ENCODE peak calls at places on chromosome 6, in five cellular contexts. Z is H1, J is IMR-90, K is HepG2, P is K562. H is an unnamed sample.

GRCh38 chr6:138692978-138693909 is 80.3 kb upstream of the CCDC28A start:
- DNase-seq in Z (peak), J (peak), K (peak), P (peak), H (peak)

GRCh38 chr6:105482227-105482839 is 79.5 kb upstream of the PREP start:
- DNase-seq in Z (no peak), J (peak), K (no peak), P (no peak), H (no peak)

GRCh38 chr6:160972111-160972510 is 19.5 kb upstream of the MAP3K4 start:
- DNase-seq in Z (no peak), J (peak), K (no peak), P (no peak), H (no peak)

GRCh38 chr6:322205-322930 is 30.1 kb downstream of the DUSP22 start:
- DNase-seq in Z (no peak), J (no peak), K (no peak), P (peak), H (no peak)

GRCh38 chr6:16669227-16669626 is 92.0 kb downstream of the ATXN1 start:
- DNase-seq in Z (no peak), J (peak), K (peak), P (no peak), H (peak)

GRCh38 chr6:2556761-2557160 is 194.0 kb downstream of the MYLK4 start:
- DNase-seq in Z (no peak), J (no peak), K (no peak), P (no peak), H (no peak)

GRCh38 chr6:35786810-35787209 is 6.0 kb downstream of the CLPSL1 start:
- DNase-seq in Z (no peak), J (no peak), K (no peak), P (no peak), H (no peak)

GRCh38 chr6:133594551-133594950 is 294.4 kb upstream of the TCF21 start:
- DNase-seq in Z (no peak), J (peak), K (no peak), P (no peak), H (no peak)

GRCh38 chr6:104010897-104011296 is 848.8 kb downstream of the HACE1 start:
- DNase-seq in Z (no peak), J (no peak), K (no peak), P (no peak), H (no peak)

GRCh38 chr6:138036955-138037592 is 70.1 kb downstream of the PERP start:
- DNase-seq in Z (no peak), J (peak), K (no peak), P (no peak), H (no peak)

GRCh38 chr6:120965814-120966213 is 368.5 kb downstream of the TBC1D32 start:
- DNase-seq in Z (no peak), J (no peak), K (no peak), P (no peak), H (no peak)

GRCh38 chr6:2589171-2589661 is 161.5 kb downstream of the MYLK4 start:
- DNase-seq in Z (no peak), J (no peak), K (peak), P (no peak), H (no peak)

GRCh38 chr6:11586574-11586973 is 49.0 kb downstream of the TMEM170B start:
- DNase-seq in Z (no peak), J (peak), K (no peak), P (no peak), H (no peak)

GRCh38 chr6:111367393-111368088 is 115.5 kb downstream of the REV3L start:
- DNase-seq in Z (no peak), J (no peak), K (no peak), P (no peak), H (no peak)

GRCh38 chr6:147508871-147509608 is 550 bp downstream of the SAMD5 start:
- DNase-seq in Z (no peak), J (no peak), K (no peak), P (peak), H (peak)

GRCh38 chr6:2857580-2858337 is 16.1 kb upstream of the SERPINB1 start:
- DNase-seq in Z (no peak), J (peak), K (no peak), P (peak), H (peak)

GRCh38 chr6:20302168-20302567 is 89.9 kb upstream of the MBOAT1 start:
- DNase-seq in Z (no peak), J (no peak), K (no peak), P (no peak), H (no peak)

GRCh38 chr6:57021086-57021720 is 25.3 kb upstream of the KIAA1586 start:
- DNase-seq in Z (no peak), J (peak), K (peak), P (peak), H (peak)

GRCh38 chr6:150334790-150335783 is 33.7 kb upstream of the IYD start:
- DNase-seq in Z (no peak), J (peak), K (peak), P (peak), H (peak)

GRCh38 chr6:157603314-157603940 is 219.6 kb upstream of the SNX9 start:
- DNase-seq in Z (no peak), J (no peak), K (no peak), P (no peak), H (no peak)

GRCh38 chr6:15439410-15440022 is 193.6 kb downstream of the JARID2 start:
- DNase-seq in Z (no peak), J (no peak), K (no peak), P (no peak), H (no peak)

GRCh38 chr6:28982476-28983266 is 22.4 kb downstream of the ZNF311 start:
- DNase-seq in Z (no peak), J (peak), K (peak), P (peak), H (peak)
- TF ChIP-seq RAD21 in Z (no peak), J (no peak), K (no peak), P (peak), H (no peak)

DNA sequence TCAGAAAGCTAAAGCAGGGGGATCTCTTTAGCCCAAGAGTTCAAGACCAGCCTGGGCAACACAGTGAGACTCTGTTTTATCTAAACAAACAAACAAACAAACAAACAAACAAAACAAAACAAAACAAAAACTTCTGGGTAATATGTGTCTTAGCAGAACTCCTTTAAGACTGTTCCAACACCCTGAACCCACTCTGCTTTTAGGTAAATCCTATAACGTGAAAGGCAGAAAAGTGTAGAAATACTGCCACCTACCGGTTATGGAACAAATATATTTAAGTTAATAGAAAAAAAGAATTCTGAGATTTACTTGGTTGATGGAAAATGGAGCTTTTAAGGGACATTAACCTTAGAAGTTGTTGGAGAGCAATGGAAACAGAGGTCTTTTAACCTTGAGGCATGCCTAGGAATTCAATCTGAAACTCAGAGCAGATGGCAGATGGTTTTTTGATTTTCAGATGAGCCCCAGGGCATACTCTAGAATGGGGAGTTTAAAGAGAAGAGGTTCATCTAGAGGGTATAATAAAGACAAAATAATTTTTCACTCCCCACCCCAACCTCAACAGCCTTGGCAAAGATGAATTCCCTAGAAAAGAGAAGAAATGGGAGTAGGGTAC is 38.5 kb downstream of the SOD2 start:
- DNase-seq in Z (no peak), J (peak), K (peak), P (peak), H (peak)
- TF ChIP-seq CTCF in Z (no peak), J (peak), K (peak), P (peak), H (peak)

DNA sequence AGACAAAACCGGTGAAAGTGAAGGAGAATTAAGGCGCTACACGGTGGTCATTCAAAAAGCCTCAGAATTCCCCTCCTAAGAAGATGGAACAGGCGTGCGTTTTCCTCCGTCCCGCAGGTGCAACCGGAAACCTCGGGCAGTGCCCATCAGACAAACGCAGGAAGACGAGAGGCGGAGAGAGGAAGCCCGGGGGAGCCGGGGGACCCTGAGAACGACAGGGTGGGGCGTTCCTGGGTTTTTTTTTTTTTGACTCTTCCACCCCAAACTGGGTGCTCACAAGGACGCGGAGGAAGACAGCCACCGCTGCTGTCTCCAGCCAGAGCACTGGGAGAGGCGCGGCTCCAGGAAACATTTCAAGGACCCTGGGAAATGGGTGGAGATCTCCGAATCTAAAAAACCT is 25.4 kb downstream of the TTLL2 start:
- DNase-seq in Z (no peak), J (no peak), K (no peak), P (no peak), H (no peak)
- TF ChIP-seq MAFK in Z (no peak), J (no peak), K (no peak), P (no peak), H (no peak)

GRCh38 chr6:52647199-52647598 is 23.7 kb upstream of the TMEM14A start:
- DNase-seq in Z (no peak), J (peak), K (no peak), P (no peak), H (no peak)
- TF ChIP-seq RAD21 in Z (no peak), J (no peak), K (no peak), P (no peak), H (no peak)

DNA sequence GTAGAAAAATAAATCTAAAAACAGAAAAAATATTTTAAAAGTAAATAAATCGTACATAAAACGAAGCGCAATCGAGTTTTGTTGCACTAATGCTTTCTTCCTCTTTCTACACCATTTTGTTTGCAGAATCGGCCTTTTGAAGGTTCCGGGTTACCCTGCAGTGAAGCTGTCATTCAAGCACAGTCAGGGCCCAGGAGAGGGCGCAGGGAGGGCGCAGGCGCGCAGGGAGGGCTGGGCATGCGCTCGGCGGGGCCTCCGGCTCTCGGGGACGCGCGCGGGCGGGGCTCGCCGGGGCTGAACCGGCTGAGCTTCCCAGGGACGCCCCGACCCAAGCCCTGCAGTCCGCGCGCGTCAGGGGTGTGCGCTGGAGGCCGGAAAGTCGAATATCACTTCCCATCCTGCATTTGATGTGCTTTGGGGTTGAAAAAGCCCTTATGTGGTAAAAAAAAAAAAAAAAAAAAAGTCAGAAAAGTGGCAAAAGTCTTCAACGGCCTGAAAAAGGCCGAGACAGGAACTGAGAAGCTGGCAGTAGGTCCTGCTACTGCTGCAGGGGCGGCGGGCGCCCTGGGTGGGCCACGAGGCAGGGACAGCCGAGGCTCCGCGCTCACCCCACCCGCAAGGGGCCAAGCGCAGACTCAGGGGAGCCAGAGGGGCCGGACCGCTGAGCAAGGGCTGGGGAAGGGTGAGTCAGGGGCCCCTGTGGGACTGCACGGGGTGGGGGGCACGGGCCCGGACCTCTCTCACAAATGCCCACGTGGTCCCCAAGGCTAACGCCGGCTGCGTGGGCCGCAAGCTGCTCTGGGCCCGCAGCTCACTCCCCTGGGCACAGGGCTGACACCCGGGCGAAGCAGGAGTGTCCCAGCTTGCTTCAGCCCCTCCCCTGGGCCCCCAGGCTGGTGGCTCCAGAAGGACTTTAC is 40.5 kb downstream of the THBS2 start:
- DNase-seq in Z (peak), J (peak), K (peak), P (peak), H (peak)
- TF ChIP-seq CTCF in Z (peak), J (peak), K (peak), P (peak), H (no peak)

DNA sequence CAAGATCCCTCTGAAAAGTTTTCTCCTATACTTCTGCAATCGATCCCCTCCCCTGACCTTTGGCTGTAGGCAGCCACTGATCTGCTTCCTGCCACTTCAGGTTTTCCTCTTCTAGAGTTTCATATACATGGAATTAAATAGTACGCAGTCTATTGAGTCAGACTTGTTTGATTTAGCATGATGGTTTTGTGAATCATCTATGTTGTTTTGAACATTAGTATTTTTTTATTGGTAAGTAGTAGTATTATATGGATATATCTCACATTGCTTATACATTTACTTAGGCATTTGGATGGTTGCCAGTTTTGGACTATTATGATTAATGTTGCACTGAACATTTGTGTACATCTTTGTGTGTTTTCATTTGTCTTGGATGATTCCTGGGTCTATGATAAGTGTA is 518.0 kb downstream of the CD109 start:
- DNase-seq in Z (no peak), J (peak), K (no peak), P (no peak), H (no peak)
- TF ChIP-seq MAFK in Z (no peak), J (no peak), K (no peak), P (no peak), H (no peak)

GRCh38 chr6:42443312-42444075 is 8.2 kb downstream of the TRERF1 start:
- DNase-seq in Z (no peak), J (no peak), K (no peak), P (no peak), H (no peak)

GRCh38 chr6:42441661-42442081 is 10.1 kb downstream of the TRERF1 start:
- DNase-seq in Z (no peak), J (peak), K (no peak), P (no peak), H (no peak)

GRCh38 chr6:42440027-42440426 is 11.7 kb downstream of the TRERF1 start:
- DNase-seq in Z (no peak), J (peak), K (no peak), P (no peak), H (no peak)

GRCh38 chr6:42436825-42437224 is 14.9 kb downstream of the TRERF1 start:
- DNase-seq in Z (no peak), J (peak), K (no peak), P (no peak), H (no peak)

DNA sequence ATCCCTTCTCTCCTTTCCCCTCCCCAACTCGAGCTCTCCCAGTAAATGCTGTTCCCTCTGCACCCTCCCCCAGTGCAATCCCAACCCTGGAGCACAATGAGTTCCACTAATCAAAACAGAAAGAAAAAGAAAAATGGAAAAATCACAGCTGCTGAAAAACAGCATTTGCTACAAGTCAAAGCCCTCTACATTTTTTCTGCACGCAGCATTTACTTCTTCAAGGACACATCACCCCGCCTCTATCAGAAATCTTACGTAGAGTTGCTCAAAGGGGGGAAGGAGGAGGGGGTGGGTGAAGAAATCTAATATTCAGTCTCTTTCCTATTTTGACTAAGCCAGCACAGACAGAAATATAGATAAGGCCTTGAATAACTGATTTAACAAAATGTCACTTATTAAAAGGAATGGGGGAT is 10.7 kb downstream of the TRERF1 start:
- DNase-seq in Z (no peak), J (peak), K (no peak), P (no peak), H (no peak)
- TF ChIP-seq RAD21 in Z (no peak), J (no peak), K (no peak), P (no peak), H (no peak)

GRCh38 chr6:6712258-6712978 is 123.9 kb downstream of the LY86 start:
- DNase-seq in Z (no peak), J (peak), K (peak), P (peak), H (peak)
- TF ChIP-seq CTCF in Z (no peak), J (peak), K (peak), P (peak), H (peak)

DNA sequence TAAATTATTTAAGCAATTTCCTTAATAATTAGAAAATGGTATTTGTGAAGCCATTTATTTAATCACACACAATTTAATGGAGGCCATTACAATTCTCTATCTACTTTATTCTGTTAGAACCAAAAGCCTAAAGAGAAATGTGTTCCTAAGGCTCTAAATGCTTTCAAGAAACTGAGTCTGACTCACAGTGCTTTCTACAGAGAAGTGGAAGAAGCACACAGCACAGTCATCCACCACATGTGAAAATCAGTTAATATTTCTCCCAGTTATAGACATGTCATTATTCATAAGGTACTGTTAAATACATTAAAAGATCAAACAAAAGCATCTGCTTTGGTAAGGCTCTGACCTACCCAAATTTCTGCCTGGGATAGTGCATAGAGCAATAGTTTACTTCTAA is 214.4 kb downstream of the ALDH8A1 start:
- DNase-seq in Z (no peak), J (peak), K (no peak), P (no peak), H (no peak)
- TF ChIP-seq MAFK in Z (no peak), J (no peak), K (no peak), P (no peak), H (no peak)